ENCODE peak calls at places on chromosomes 5 and 9, in seven cellular contexts. O is fibroblast of pulmonary artery, K is fibroblast of mammary gland, D is foreskin fibroblast, H is lower lobe of right lung, Q is HFF-Myc, R is AG04450. E is an unnamed sample.
A peak's percentile ranks its signal among the peaks of the same experiment; 100 is the strongest.

GRCh38 chr9:107375651-107376369 is 92.7 kb downstream of the RAD23B start:
- DNase-seq in K (peak; percentile 5), D (no peak), H (no peak), O (peak; percentile 73), R (no peak), Q (no peak), E (no peak)

GRCh38 chr9:76996700-76997099 is 22.8 kb upstream of the FOXB2 start:
- DNase-seq in H (no peak), O (peak; percentile 51), K (peak; percentile 48), R (no peak), D (peak; percentile 68), Q (no peak), E (no peak)

GRCh38 chr9:91817493-91818225 is 132.4 kb downstream of the ROR2 start:
- DNase-seq in R (peak; percentile 91), D (peak; percentile 93), Q (peak; percentile 50), K (peak; percentile 99), H (no peak), O (peak; percentile 90), E (peak; percentile 69)

GRCh38 chr5:6732634-6733410 is 19.6 kb downstream of the TENT4A start:
- DNase-seq in D (peak; percentile 83), K (peak; percentile 81), H (no peak), R (no peak), O (peak; percentile 82), Q (no peak), E (peak; percentile 18)

GRCh38 chr5:144122081-144122480 is 48.4 kb downstream of the YIPF5 start:
- DNase-seq in O (no peak), D (no peak), H (no peak), K (no peak), R (no peak), Q (no peak), E (no peak)

GRCh38 chr9:36818965-36819870 is 214.8 kb downstream of the PAX5 start:
- DNase-seq in O (no peak), H (no peak), D (peak; percentile 11), Q (no peak), R (no peak), K (no peak), E (no peak)

GRCh38 chr9:20477940-20478620 is 144.2 kb downstream of the MLLT3 start:
- DNase-seq in R (no peak), D (peak; percentile 23), K (peak; percentile 73), Q (no peak), O (peak; percentile 17), H (no peak), E (peak; percentile 12)

GRCh38 chr9:19660019-19660418 is 128.8 kb downstream of the SLC24A2 start:
- DNase-seq in H (no peak), D (no peak), R (no peak), K (no peak), O (no peak), Q (no peak), E (no peak)

GRCh38 chr5:158755221-158755620 is 344.5 kb downstream of the EBF1 start:
- DNase-seq in O (no peak), H (no peak), R (no peak), D (no peak), Q (no peak), K (no peak), E (no peak)

GRCh38 chr5:9343146-9343850 is 202.6 kb downstream of the SEMA5A start:
- DNase-seq in H (no peak), D (peak; percentile 57), O (peak; percentile 36), K (no peak), R (no peak), Q (no peak), E (no peak)

GRCh38 chr9:79057576-79057975 is 514.2 kb upstream of the TLE4 start:
- DNase-seq in K (no peak), H (no peak), Q (no peak), D (peak; percentile 77), O (peak; percentile 3), R (no peak), E (no peak)

GRCh38 chr5:141001466-141001853 is 35.2 kb downstream of the PCDHAC2 start:
- DNase-seq in O (no peak), K (no peak), D (no peak), H (peak; percentile 80), Q (no peak), R (no peak), E (no peak)

GRCh38 chr9:108151161-108151586 is 661.6 kb upstream of the KLF4 start:
- DNase-seq in H (no peak), O (peak; percentile 58), D (peak; percentile 80), R (peak; percentile 11), K (peak; percentile 89), Q (peak; percentile 64), E (no peak)

GRCh38 chr5:108028411-108028810 is 353.5 kb downstream of the FBXL17 start:
- DNase-seq in R (no peak), O (peak; percentile 12), H (no peak), D (peak; percentile 61), Q (no peak), K (peak; percentile 55), E (peak; percentile 8)

GRCh38 chr9:76756273-76756650 is 8.0 kb upstream of the PCA3 start:
- DNase-seq in D (peak; percentile 73), O (peak; percentile 38), R (no peak), H (peak; percentile 49), K (peak; percentile 44), Q (peak; percentile 22), E (no peak)

GRCh38 chr9:37311938-37312730 is 110.4 kb upstream of the GRHPR start:
- DNase-seq in H (no peak), K (peak; percentile 77), D (peak; percentile 6), Q (no peak), O (peak; percentile 80), R (peak; percentile 23), E (peak; percentile 55)

GRCh38 chr9:38380872-38381534 is 11.5 kb upstream of the ALDH1B1 start:
- DNase-seq in D (no peak), K (no peak), Q (no peak), R (no peak), O (no peak), H (no peak), E (no peak)

GRCh38 chr9:110189001-110189400 is 19.0 kb downstream of the C9orf152 start:
- DNase-seq in H (peak; percentile 84), R (no peak), Q (no peak), D (peak; percentile 62), O (no peak), K (no peak), E (no peak)

GRCh38 chr9:83649515-83649914 is 26.6 kb downstream of the IDNK start:
- DNase-seq in Q (no peak), H (no peak), R (no peak), K (no peak), D (no peak), O (no peak), E (no peak)

GRCh38 chr5:68464424-68464823 is 248.9 kb downstream of the PIK3R1 start:
- DNase-seq in H (no peak), R (no peak), K (peak; percentile 56), O (peak; percentile 44), Q (peak; percentile 3), D (peak; percentile 45), E (peak; percentile 31)

GRCh38 chr5:25858019-25858418 is 1180.4 kb downstream of the CDH9 start:
- DNase-seq in H (no peak), D (no peak), O (no peak), R (no peak), Q (no peak), K (no peak), E (no peak)

GRCh38 chr5:93925321-93925720 is 183.9 kb upstream of the POU5F2 start:
- DNase-seq in O (peak; percentile 16), K (peak; percentile 5), D (no peak), Q (no peak), H (no peak), R (no peak), E (no peak)

GRCh38 chr9:113578877-113579269 is 115.3 kb downstream of the RGS3 start:
- DNase-seq in K (peak; percentile 94), D (peak; percentile 96), H (peak; percentile 80), O (peak; percentile 83), R (no peak), Q (peak; percentile 97), E (peak; percentile 91)

GRCh38 chr9:105316703-105317102 is 72.3 kb downstream of the SLC44A1 start:
- DNase-seq in K (no peak), O (no peak), D (no peak), R (no peak), H (no peak), Q (no peak), E (no peak)

GRCh38 chr9:110767559-110768063 is 99.0 kb downstream of the MUSK start:
- DNase-seq in D (peak; percentile 75), R (peak; percentile 53), O (peak; percentile 96), K (peak; percentile 80), Q (no peak), H (no peak), E (peak; percentile 83)

GRCh38 chr5:109196486-109196885 is 213.3 kb downstream of the PJA2 start:
- DNase-seq in H (no peak), R (no peak), K (no peak), O (no peak), Q (no peak), D (peak; percentile 21), E (no peak)

DNA sequence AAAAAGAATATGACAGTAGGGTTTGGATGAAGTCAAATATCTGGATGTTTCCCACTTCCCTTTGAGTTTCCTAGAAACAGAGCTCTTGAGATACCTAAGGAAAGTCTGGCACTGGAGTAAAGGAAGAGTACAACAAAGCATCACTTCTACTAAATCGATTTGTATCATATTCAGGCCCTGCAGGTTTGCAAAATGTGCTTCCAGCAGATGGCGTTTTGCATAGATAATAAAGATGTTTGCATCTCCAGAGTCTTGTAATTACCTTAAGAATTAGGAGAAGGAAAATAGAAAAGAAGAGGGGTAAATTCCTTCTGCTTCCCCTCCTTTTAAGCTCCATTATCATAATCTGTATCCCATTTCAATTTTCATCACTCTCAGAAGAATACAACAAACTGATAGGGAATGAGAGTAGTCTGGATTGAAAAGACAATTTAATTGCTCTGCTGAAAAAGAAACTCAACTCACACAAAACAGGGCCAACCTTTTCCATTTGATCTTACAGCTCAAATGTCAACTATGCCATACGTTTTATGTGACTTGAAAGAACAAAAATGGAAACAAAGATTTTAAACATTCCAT is 380.4 kb downstream of the PTPRD start:
- DNase-seq in D (no peak), H (no peak), O (peak; percentile 14), Q (no peak), K (peak; percentile 19), R (no peak), E (no peak)
- TF ChIP-seq CTCF in D (no peak), H (no peak), O (peak; percentile 24), Q (no peak), K (peak; percentile 21), R (peak; percentile 44), E (peak; percentile 44)

GRCh38 chr5:51388488-51389325 is 5.5 kb downstream of the ISL1 start:
- DNase-seq in R (no peak), Q (no peak), K (no peak), H (no peak), D (peak; percentile 61), O (no peak), E (no peak)
- H3K4me3 ChIP-seq in R (no peak overlapping the region), Q (peak overlapping the region; percentile 75), K (no peak overlapping the region), H (no peak overlapping the region), D (peak overlapping the region; percentile 8), O (no peak overlapping the region), E (no peak overlapping the region)

GRCh38 chr5:169006878-169007790 is 293.8 kb downstream of the SLIT3 start:
- DNase-seq in H (no peak), Q (no peak), O (no peak), K (peak; percentile 47), D (peak; percentile 58), R (no peak), E (no peak)
- TF ChIP-seq CTCF in H (no peak), Q (no peak), O (no peak), K (no peak), D (no peak), R (no peak), E (no peak)

DNA sequence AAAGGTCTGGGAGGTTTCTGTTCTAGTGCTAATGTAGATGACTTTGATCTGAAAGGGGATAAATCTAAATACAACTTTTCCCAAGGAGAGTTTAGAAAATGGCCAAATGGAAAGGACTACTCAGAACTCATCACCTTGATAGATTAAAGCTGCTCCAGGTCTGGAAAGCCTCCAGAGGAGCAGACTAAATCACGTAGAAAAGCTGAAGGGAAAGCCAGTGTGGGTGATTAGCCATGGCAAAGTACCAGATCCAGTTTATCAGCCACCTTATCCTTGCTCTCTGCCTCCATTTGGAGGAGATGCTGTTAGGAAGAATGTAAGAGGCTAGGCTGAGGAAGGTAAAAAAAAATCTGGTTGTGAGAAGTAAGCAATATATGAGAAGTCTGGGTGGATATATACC is 120.7 kb upstream of the RAI14 start:
- DNase-seq in R (no peak), Q (no peak), O (no peak), H (no peak), K (peak; percentile 34), D (no peak), E (no peak)
- H3K4me3 ChIP-seq in R (no peak overlapping the region), Q (no peak overlapping the region), O (no peak overlapping the region), H (no peak overlapping the region), K (no peak overlapping the region), D (no peak overlapping the region), E (no peak overlapping the region)